ENCODE peak calls at places on chromosomes 7 and 10, in eight cellular contexts. S, M, V, A, E, C, L and I are unnamed samples.

GRCh38 chr7:79272938-79273337 is 180.5 kb downstream of the MAGI2 start:
- DNase-seq in L (peak), V (peak), E (no peak), C (no peak), A (no peak), S (peak), M (peak), I (no peak)

GRCh38 chr7:128422856-128423255 is 13.1 kb upstream of the IMPDH1 start:
- DNase-seq in C (no peak), L (no peak), M (no peak), S (no peak), V (no peak), A (no peak), E (no peak), I (no peak)

GRCh38 chr7:154442939-154443338 is 390.7 kb downstream of the DPP6 start:
- DNase-seq in V (no peak), M (no peak), A (no peak), C (no peak), S (no peak), L (no peak), E (no peak), I (no peak)

GRCh38 chr7:157228864-157229422 is 90.2 kb downstream of the UBE3C start:
- DNase-seq in E (peak), M (peak), L (no peak), C (no peak), S (no peak), A (no peak), V (peak), I (peak)

GRCh38 chr7:41652265-41652664 is 50.6 kb downstream of the INHBA start:
- DNase-seq in M (peak), A (no peak), L (no peak), C (no peak), V (no peak), E (peak), S (no peak), I (no peak)

GRCh38 chr10:44010873-44011602 is 362.4 kb upstream of the ZNF32 start:
- DNase-seq in C (no peak), S (no peak), A (no peak), V (no peak), M (peak), E (no peak), L (peak), I (no peak)

GRCh38 chr10:95833038-95833673 is 74.6 kb upstream of the CC2D2B start:
- DNase-seq in M (no peak), C (no peak), V (no peak), S (no peak), A (no peak), L (no peak), E (no peak), I (no peak)

GRCh38 chr10:56123247-56123646 is 237.8 kb downstream of the ZWINT start:
- DNase-seq in C (no peak), A (no peak), E (no peak), M (no peak), S (no peak), L (no peak), V (no peak), I (no peak)

GRCh38 chr7:44259547-44260457 is 59.0 kb downstream of the YKT6 start:
- DNase-seq in A (peak), E (peak), C (no peak), M (peak), V (peak), L (peak), S (peak), I (peak)

GRCh38 chr7:100887186-100887954 is 2.1 kb downstream of the UFSP1 start:
- DNase-seq in L (no peak), A (no peak), M (no peak), S (no peak), V (no peak), C (no peak), E (no peak), I (peak)
- H3K4me3 ChIP-seq in L (no peak), A (peak), M (no peak), S (no peak), V (no peak), C (peak), E (no peak), I (no peak)

DNA sequence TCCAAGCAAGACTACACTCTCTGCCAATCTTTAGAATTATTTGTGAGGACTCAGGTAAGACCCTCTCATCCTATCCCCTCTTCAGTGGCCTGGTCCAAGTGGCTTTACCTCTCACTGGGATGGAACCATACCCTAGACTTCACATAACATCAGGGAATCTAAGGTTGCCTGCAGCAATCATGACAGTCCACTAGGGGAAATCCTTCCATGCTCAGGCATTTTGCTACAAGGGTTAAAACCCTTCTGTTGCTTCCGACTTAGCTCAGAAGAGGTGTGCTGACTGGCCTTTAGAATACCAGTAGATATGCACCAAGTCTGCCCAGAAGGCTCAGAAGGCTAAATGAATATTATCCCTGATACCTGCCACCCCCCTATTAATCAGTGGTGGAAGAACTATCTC is 24.9 kb upstream of the NPS start:
- DNase-seq in S (no peak), V (no peak), M (no peak), L (no peak), C (no peak), E (no peak), A (no peak), I (no peak)
- TF ChIP-seq CTCF in S (peak), V (peak), M (no peak), L (peak), C (no peak), E (peak), A (no peak), I (no peak)

DNA sequence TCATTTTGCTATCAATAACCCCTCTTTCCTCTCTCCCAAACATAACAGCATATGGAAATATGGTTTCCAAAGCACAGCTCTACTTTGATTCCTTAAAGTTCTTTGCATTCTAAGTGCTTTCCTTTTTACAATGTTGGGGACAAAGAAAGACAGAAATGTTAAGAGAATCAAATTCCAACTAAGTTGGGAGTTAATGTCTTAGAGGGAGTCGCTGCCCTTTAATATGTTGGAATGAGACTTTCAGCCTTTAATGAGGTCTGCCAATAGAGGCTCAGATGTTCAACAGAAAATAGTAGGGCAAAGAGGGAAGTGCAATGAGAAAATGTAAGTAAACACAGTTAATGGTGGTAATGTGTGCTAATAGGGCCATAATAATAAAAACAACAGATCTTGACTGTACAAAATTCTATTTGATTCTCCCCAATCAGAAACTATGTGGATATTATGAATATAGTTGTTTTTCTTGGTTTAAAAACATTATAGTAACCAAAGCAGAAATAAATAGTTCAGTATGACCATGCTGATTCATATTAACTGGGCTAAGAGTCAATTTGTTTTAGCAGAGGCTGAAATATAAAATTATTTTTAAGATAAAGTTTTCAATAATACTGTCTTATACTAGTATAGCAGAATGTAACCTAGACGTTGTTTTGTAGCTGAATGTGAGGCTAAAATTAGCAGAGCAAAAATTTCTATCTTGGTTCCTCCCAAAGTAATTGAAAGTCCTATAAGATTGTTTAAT is 10.3 kb downstream of the HYCC1 start:
- DNase-seq in C (no peak), V (no peak), L (no peak), E (peak), M (peak), A (no peak), S (no peak), I (no peak)
- H3K4me3 ChIP-seq in C (no peak), V (no peak), L (no peak), E (no peak), M (no peak), A (no peak), S (no peak), I (no peak)

DNA sequence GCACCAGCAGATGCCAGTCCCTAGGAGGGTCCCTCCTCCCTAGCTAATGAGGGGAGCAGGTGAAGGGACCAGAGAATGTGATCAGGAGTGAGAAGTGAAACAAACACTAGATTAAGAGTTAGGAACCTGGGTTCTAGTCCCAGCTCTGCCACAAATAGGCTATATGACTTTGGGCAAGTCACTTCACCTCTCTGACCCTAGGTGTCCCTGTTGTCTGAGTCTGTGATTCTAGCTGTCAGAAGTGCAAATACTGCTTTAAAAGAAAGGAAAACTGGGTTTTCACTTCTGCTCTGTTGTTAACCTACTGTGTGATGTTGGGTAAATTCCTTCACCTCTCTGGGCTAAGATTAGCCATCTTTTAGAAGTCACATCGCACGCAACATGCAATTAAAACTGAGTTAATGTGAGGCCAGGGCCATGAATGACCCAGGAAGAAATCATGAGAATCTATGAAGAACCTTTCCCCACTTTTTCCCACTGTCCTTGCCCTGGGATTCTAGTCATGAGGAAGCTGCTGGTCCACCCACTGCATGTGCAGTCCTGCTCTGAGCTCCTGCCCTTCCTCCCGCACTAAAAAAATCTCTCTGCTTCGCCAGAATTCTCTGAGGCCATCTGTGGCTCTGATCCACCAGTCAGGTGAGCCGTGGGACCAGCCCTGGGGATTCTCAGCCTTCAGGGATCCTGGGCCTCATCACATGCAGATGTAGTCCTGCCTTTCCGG is 181.8 kb downstream of the PLXNA4 start:
- DNase-seq in A (no peak), L (no peak), V (no peak), C (no peak), M (peak), S (no peak), E (peak), I (no peak)
- TF ChIP-seq CTCF in A (no peak), L (no peak), V (peak), C (no peak), M (peak), S (no peak), E (peak), I (peak)

GRCh38 chr10:30037620-30038336 is 21.6 kb downstream of the JCAD start:
- DNase-seq in E (no peak), M (no peak), L (no peak), S (no peak), V (no peak), A (no peak), C (no peak), I (no peak)

GRCh38 chr10:30038961-30039536 is 20.3 kb downstream of the JCAD start:
- DNase-seq in S (no peak), E (no peak), V (no peak), M (no peak), L (no peak), C (no peak), A (no peak), I (no peak)

GRCh38 chr10:30036341-30036740 is 23.0 kb downstream of the JCAD start:
- DNase-seq in E (peak), A (no peak), L (peak), C (no peak), S (no peak), M (no peak), V (no peak), I (no peak)

GRCh38 chr10:30036811-30037210 is 22.6 kb downstream of the JCAD start:
- DNase-seq in M (no peak), C (no peak), S (no peak), E (no peak), V (no peak), A (no peak), L (peak), I (no peak)

DNA sequence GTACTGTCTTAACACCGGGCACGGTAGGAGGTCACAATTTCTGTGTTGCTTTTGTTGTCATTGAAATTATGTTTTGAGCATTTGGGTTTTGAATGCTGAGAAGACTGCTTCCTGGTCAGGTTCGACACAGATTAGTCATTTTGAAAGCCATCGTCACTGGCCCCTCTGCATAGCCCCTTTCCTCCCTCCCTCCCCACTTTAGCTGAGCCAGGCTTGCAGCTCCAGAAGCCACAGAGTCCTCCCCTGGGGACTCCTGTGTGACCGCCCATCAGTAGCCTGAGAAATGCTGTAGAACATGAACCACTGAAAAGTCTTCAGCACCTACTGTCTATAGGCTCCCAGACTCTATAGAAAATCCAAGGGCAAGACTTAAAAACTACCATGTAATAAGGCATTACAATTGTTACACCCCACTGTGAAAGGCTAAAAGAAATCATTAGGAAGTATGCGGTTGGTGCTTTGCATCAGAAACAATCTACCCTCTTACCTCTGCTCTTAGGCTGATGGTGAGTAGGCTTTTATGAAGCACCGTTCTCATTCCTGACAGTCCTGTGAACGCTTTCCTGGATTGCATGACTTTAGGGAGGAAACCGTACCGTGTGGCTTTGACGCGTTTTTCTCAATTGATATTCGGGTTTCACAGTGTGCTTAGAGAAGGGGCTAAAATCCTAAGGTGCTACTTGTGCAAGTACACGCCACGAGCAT is 24.8 kb downstream of the JCAD start:
- DNase-seq in M (no peak), E (no peak), A (no peak), S (no peak), L (no peak), C (no peak), V (no peak), I (no peak)
- H3K4me3 ChIP-seq in M (no peak), E (no peak), A (no peak), S (no peak), L (no peak), C (no peak), V (no peak), I (no peak)

GRCh38 chr10:34815174-34816066 is at the start of gene PARD3:
- DNase-seq in L (no peak), M (peak), E (peak), C (no peak), S (peak), A (peak), V (no peak), I (peak)

GRCh38 chr10:34814228-34815173 is 595 bp downstream of the PARD3 start:
- DNase-seq in E (peak), A (peak), V (no peak), M (peak), L (no peak), C (no peak), S (peak), I (peak)

GRCh38 chr10:34817054-34817453 is 2.0 kb upstream of the PARD3 start:
- DNase-seq in V (no peak), M (no peak), L (no peak), C (no peak), A (no peak), S (no peak), E (no peak), I (no peak)

GRCh38 chr10:34817586-34817985 is 2.5 kb upstream of the PARD3 start:
- DNase-seq in V (no peak), A (no peak), L (no peak), S (no peak), E (no peak), M (no peak), C (no peak), I (no peak)

DNA sequence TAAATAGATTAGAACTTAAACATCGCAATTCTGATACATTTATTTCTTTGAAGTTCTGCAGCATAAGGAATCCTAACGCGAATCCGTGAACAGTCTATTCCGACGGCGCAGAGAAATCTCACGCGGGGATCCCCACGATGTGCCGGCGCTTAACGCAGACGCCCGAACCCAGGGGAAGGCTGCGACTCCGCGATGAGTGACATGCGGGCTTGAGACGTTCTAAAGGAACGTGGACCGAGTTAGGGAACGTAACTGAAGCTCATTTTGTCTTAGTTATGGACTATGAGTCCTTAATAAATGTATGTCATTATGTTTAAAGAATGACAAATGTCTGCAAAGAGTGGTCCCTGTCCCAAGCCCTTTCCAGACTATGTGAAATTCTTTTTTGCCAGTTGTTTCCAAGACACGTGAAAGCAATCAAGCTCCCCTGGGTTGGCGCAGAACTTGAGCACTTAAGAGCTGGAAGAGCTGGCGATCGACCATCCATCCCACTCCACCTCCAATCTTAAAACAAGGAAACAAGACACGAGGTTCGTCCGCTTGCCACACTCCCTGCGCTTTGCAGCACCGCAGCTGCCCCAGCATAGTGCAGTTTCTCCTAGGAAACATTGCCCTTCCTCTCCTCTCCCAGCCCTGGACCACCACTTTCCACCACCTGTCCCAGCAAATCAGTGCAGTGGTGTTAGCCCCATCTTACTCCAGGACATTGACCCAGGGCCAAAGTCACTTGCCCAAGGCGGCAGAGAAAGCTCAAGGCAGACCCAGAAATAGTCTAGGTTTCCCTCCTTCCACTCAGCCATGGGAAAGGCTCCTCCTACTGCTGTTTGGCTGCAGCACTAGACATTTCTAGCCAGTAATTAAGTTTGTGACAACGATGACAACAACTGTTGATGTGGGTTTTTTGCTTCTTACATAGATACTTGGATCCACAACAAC is 1.2 kb upstream of the PARD3 start:
- DNase-seq in A (no peak), E (peak), L (no peak), C (no peak), V (no peak), S (peak), M (peak), I (no peak)
- TF ChIP-seq CTCF in A (no peak), E (peak), L (no peak), C (no peak), V (no peak), S (no peak), M (no peak), I (peak)

GRCh38 chr10:5550621-5551530 is 26.1 kb downstream of the CALML3 start:
- DNase-seq in A (no peak), M (peak), E (no peak), C (no peak), V (peak), L (peak), S (peak), I (peak)

GRCh38 chr10:5553400-5554170 is 28.8 kb downstream of the CALML3 start:
- DNase-seq in V (no peak), S (no peak), E (no peak), A (no peak), L (no peak), M (no peak), C (no peak), I (no peak)

GRCh38 chr10:5555031-5555510 is 30.3 kb downstream of the CALML3 start:
- DNase-seq in S (no peak), A (no peak), C (no peak), E (no peak), L (no peak), M (no peak), V (no peak), I (peak)

GRCh38 chr10:5551531-5552375 is 27.0 kb downstream of the CALML3 start:
- DNase-seq in E (no peak), V (peak), M (no peak), L (peak), A (no peak), C (no peak), S (peak), I (no peak)

GRCh38 chr10:5552376-5553321 is 27.9 kb downstream of the CALML3 start:
- DNase-seq in M (no peak), V (no peak), C (no peak), E (no peak), L (no peak), A (no peak), S (no peak), I (no peak)
- H3K4me3 ChIP-seq in M (no peak), V (no peak), C (no peak), E (no peak), L (no peak), A (no peak), S (no peak), I (no peak)

GRCh38 chr10:38054361-38054797 is 39.8 kb upstream of the ZNF37A start:
- DNase-seq in V (peak), A (no peak), L (peak), M (peak), C (peak), S (peak), E (peak), I (peak)
- TF ChIP-seq CTCF in V (no peak), A (no peak), L (no peak), M (no peak), C (no peak), S (no peak), E (no peak), I (no peak)

GRCh38 chr10:124448696-124449169 is 1.1 kb downstream of the NKX1-2 start:
- DNase-seq in V (no peak), M (no peak), A (no peak), S (no peak), E (no peak), L (no peak), C (no peak), I (no peak)
- H3K4me3 ChIP-seq in V (no peak), M (no peak), A (no peak), S (no peak), E (no peak), L (no peak), C (no peak), I (no peak)